ENCODE peak calls at places on chromosomes 3 and 15, in six cellular contexts. G is psoas muscle, U is H9, I is breast epithelium, H is A673, A is pancreas. C is an unnamed sample.

GRCh38 chr3:74590620-74591262 is 23.7 kb downstream of the CNTN3 start:
- DNase-seq in I (no peak), G (no peak), U (no peak), H (no peak), A (no peak), C (no peak)

GRCh38 chr15:78368671-78369070 is 28.5 kb downstream of the CRABP1 start:
- DNase-seq in H (peak), I (no peak), U (no peak), A (no peak), G (no peak), C (no peak)

GRCh38 chr3:31077021-31077601 is 182.7 kb upstream of the GADL1 start:
- DNase-seq in H (peak), A (no peak), U (no peak), G (no peak), I (no peak), C (no peak)

GRCh38 chr3:71060536-71060935 is 523.0 kb downstream of the FOXP1 start:
- DNase-seq in I (no peak), A (no peak), H (no peak), G (no peak), U (no peak), C (no peak)

GRCh38 chr3:39433642-39434041 is 27.1 kb downstream of the RPSA start:
- DNase-seq in A (peak), U (no peak), I (no peak), H (no peak), G (no peak), C (no peak)

GRCh38 chr3:102084712-102085111 is 235.4 kb downstream of the NFKBIZ start:
- DNase-seq in I (no peak), G (no peak), U (no peak), H (no peak), A (no peak), C (no peak)

GRCh38 chr3:61452536-61452991 is 108.8 kb upstream of the PTPRG start:
- DNase-seq in H (no peak), G (no peak), A (no peak), I (no peak), U (no peak), C (no peak)

GRCh38 chr15:89130194-89130593 is 41.9 kb downstream of the ABHD2 start:
- DNase-seq in H (no peak), U (no peak), G (no peak), A (no peak), I (no peak), C (no peak)

GRCh38 chr3:52108302-52109232 is 45.7 kb downstream of the POC1A start:
- DNase-seq in A (no peak), U (peak), H (no peak), G (peak), I (no peak), C (peak)

GRCh38 chr3:29286841-29287240 is 6.0 kb downstream of the RBMS3 start:
- DNase-seq in U (no peak), A (no peak), H (peak), G (no peak), I (no peak), C (no peak)

GRCh38 chr15:79219393-79220056 is 63.0 kb upstream of the ANKRD34C start:
- DNase-seq in A (no peak), G (no peak), U (no peak), H (no peak), I (no peak), C (no peak)

GRCh38 chr3:18723426-18723825 is 298.3 kb upstream of the SATB1 start:
- DNase-seq in A (no peak), I (no peak), U (no peak), H (no peak), G (no peak), C (no peak)

GRCh38 chr15:45588199-45588910 is 1.2 kb downstream of the BLOC1S6 start:
- DNase-seq in I (no peak), H (no peak), A (no peak), G (no peak), U (no peak), C (no peak)

GRCh38 chr15:100116416-100117190 is 225.2 kb downstream of the ADAMTS17 start:
- DNase-seq in H (no peak), I (no peak), G (peak), U (no peak), A (no peak), C (no peak)

GRCh38 chr3:172300187-172300586 is 148.1 kb downstream of the GHSR start:
- DNase-seq in I (no peak), A (no peak), H (peak), G (no peak), U (no peak), C (no peak)

DNA sequence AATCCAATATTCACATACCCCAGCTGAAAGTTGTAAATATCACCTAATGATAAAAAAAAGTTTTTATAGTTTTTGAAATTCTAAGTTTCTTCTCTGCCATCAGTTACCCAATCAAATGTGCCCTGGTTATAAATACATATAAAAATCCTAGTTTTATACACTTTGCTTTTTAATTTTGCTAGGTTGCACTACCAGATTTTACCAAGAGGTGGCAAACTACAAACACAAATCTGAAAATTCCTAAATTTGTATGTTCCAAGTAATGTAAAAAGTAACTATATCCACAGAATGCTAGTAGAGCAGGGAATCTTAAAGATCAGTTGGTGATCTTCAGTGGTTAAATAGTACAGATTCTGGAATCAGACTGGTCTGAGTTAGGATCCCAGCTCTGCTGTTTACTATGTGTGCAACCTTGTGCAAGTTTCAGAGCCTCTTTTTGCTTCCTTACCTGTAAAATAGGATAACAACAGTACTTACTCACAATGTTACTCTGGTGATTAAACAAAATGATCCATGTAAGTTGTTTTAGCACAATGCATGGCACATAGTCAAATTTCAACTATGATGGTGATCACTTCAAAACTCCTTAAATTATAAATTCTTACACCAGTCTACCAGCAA is 11.0 kb downstream of the TRPM7 start:
- DNase-seq in I (no peak), G (no peak), A (no peak), U (no peak), H (peak), C (no peak)
- H3K27ac ChIP-seq in I (no peak), G (no peak), A (no peak), U (no peak), H (no peak), C (no peak)

DNA sequence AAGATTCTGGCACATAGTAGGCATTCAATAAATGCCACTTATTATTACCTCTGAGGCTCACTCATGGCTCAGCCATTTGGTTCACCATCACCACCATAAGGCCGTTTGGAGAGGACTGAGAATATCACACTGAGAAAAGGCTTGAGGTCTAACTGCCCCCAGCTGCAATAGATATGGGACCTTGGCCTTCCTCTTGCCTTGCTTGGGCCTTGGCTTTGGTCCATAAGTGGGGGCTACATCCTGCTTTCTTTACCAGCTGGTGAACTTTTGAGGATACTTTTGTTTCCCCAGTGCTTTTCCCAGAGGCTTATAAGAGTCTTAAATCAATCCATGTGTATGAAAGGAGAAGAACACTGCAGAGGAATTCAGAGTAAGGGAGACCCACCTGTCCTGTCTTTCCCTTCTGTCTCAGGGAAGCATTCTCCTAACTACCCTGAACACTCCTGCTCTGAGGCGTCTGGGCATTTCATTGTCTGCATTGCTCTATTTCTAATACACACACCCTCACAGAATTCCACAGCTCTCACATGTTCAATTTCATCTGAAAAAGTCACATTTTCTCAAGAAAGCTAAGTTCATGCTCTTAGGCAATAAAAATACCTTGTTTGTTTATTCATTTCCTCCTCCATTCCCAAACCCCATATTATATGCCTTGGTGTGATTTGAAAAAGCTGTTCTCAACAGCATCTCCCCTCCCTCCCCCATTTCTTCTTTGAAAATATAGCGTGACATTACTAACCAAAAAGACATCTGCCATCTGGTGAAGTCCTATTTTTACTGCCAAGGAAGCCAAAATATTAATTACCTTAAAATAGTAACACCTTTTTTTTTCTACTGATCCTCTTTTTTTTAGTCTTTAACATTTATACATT is 22.5 kb upstream of the KCNMB2 start:
- DNase-seq in I (no peak), H (no peak), G (no peak), U (no peak), A (no peak), C (no peak)
- H3K27ac ChIP-seq in I (no peak), H (no peak), G (no peak), U (no peak), A (no peak), C (no peak)

DNA sequence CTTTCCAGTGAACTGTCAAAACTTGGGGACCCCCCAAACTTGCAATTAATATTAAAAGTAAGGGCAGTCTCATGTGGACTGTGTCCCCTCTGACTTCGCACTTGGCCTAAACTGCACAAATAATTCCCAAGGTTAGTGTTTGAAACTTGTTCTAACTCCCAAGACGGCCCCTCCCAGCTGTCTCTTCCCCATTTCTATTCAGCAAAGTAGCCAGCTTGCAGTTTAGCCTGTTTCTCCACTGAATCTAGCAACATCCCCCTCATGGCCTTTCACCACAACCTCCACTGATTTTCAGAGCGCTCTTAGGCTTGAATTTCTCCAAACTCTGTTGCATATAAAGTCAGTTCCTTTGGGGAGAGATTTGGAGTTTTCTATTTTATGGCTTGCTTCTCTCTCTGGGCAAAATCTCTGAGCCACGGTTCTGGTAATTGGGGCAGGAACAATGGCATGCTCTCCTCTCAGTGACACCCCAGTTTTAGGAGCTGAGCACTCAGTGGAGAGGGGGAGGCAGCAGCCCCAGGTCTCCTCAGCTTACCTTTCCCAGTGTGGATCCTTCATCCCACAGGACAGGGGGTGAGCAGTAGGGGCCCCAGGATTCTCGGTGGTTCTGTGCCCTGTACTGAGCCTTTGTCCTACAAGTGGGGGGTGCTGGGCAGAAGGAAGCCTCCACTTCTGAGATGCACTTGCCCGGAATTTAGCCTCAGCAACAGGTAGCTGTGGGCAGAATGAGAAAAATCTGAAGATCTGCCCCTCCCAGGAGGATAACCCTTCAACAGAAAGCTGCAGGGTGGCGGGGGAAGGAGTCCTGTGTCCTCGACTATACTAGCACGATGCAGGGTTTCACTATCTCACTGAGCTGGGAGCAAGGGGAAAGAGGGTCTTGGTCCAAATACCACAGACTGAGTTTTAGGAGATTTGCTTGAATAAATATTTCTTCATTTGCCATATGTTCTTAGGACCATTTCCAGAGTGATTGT is 39.3 kb upstream of the GATA2 start:
- DNase-seq in A (no peak), U (no peak), G (no peak), I (no peak), H (no peak), C (no peak)
- H3K27ac ChIP-seq in A (no peak), U (no peak), G (no peak), I (no peak), H (no peak), C (no peak)

GRCh38 chr15:85336870-85337269 is 43.5 kb upstream of the AKAP13 start:
- DNase-seq in I (no peak), H (no peak), G (no peak), A (no peak), U (no peak), C (no peak)

GRCh38 chr15:85337398-85338074 is 42.9 kb upstream of the AKAP13 start:
- DNase-seq in I (no peak), H (no peak), G (no peak), A (no peak), U (no peak), C (no peak)

GRCh38 chr15:85333132-85333831 is 47.1 kb upstream of the AKAP13 start:
- DNase-seq in I (no peak), H (no peak), A (no peak), G (no peak), U (no peak), C (no peak)

GRCh38 chr15:85334241-85334640 is 46.2 kb upstream of the AKAP13 start:
- DNase-seq in A (no peak), H (no peak), U (no peak), I (no peak), G (no peak), C (no peak)

DNA sequence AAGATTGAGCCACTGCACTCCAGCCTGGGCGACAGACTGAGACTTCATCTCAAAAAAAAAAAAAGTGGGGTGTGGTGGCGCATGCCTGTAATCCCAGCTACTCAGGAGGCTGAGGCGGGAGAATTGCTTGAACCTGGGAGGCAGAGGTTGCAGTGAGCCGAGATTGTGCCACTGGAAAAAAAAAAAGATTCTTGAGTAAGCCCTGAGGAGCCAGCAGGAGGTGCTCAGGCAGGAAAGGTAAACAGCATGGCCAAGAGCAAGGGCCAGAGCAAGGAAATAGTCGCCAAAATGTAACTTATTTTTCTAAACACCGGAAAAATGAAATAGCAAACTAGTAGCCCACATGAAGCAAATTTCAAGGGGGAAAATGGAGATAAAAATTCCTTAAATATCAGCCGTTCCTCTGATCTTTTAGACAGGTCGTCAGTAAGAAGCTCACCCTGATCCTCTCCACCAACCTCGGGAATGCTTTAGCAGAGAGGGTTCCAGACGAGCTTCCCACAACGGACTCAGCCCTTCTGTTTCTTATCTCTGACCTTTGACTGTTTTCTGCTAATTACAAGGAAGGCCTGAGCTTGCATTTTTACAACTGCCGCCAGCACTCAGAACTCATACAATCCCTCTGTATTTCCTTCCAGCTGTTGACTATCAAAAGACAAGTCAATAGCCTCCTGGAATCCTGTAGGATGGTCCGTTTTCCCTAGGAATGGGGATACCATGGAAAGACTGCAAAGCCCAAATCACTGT is 45.0 kb upstream of the AKAP13 start:
- DNase-seq in G (no peak), U (no peak), I (no peak), A (no peak), H (no peak), C (no peak)
- H3K27ac ChIP-seq in G (no peak), U (no peak), I (no peak), A (no peak), H (no peak), C (no peak)

GRCh38 chr3:122508135-122508914 is 6.4 kb downstream of the KPNA1 start:
- DNase-seq in G (no peak), U (no peak), A (no peak), H (no peak), I (no peak), C (no peak)
- H3K27ac ChIP-seq in G (peak), U (no peak), A (no peak), H (no peak), I (no peak), C (no peak)

GRCh38 chr3:53243785-53244184 is 12.0 kb downstream of the TKT start:
- DNase-seq in U (no peak), G (no peak), A (no peak), I (no peak), H (no peak), C (no peak)

GRCh38 chr3:53242642-53243041 is 13.2 kb downstream of the TKT start:
- DNase-seq in A (no peak), U (no peak), H (no peak), G (no peak), I (no peak), C (no peak)

GRCh38 chr3:53242155-53242554 is 13.7 kb downstream of the TKT start:
- DNase-seq in A (peak), U (no peak), H (no peak), I (no peak), G (no peak), C (no peak)

GRCh38 chr3:53244281-53244680 is 11.5 kb downstream of the TKT start:
- DNase-seq in H (no peak), I (no peak), G (no peak), A (no peak), U (no peak), C (no peak)

GRCh38 chr3:53243165-53243564 is 12.7 kb downstream of the TKT start:
- DNase-seq in A (peak), U (peak), G (no peak), I (no peak), H (peak), C (no peak)
- H3K27ac ChIP-seq in A (peak), U (no peak), G (peak), I (no peak), H (peak), C (no peak)

DNA sequence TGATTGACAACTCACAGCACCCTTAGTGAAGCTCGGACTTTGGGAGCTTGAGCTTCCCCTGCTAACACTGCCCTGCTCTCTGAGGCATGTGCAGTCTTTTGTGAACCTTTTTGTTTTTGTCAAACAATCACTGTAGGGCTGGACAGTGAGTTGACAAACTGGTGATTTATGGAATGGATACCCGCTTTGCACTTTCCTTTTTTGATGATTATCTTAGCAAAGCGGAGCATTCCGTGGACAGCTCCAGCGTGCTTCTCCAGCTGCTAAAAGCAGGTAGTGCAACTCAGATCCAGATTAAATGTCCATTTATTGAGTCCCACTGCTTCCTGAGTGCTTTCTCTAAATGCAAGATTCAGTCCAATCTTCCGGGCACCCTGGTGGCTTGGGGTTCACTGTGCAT is 187.1 kb upstream of the ATP10A start:
- DNase-seq in U (no peak), A (no peak), H (no peak), G (no peak), I (no peak), C (no peak)
- H3K27ac ChIP-seq in U (no peak), A (no peak), H (no peak), G (no peak), I (no peak), C (peak)